ENCODE peak calls at places on chromosome 17, in ten cellular contexts. D is thoracic aorta, L is glutamatergic neuron, B is heart left ventricle, N is AG09309, E is HL-60, U is lower leg skin, K is foreskin fibroblast, P is lung, H is left ventricle myocardium inferior. O is an unnamed sample.

GRCh38 chr17:40323731-40324650 is 15.0 kb downstream of the RARA start:
- DNase-seq in K (no peak), U (peak; percentile 93), E (no peak), D (peak; percentile 89), L (no peak), P (peak; percentile 68), H (peak; percentile 73), B (peak; percentile 81), N (no peak), O (no peak)

GRCh38 chr17:2911035-2911754 is 115.0 kb downstream of the RAP1GAP2 start:
- DNase-seq in B (no peak), H (peak; percentile 41), U (no peak), E (no peak), N (no peak), P (no peak), K (no peak), D (no peak), L (no peak), O (no peak)

GRCh38 chr17:45319239-45319703 is 2.5 kb upstream of the MAP3K14 start:
- DNase-seq in L (no peak), N (no peak), U (no peak), D (no peak), K (no peak), E (no peak), H (no peak), B (no peak), P (no peak), O (no peak)

GRCh38 chr17:76384987-76385891 is 830 bp downstream of the SPHK1 start:
- DNase-seq in K (peak; percentile 77), N (no peak), B (peak; percentile 74), E (no peak), L (peak; percentile 38), P (no peak), H (peak; percentile 41), U (peak; percentile 93), D (no peak), O (peak; percentile 68)

GRCh38 chr17:9162275-9162985 is 141.1 kb downstream of the NTN1 start:
- DNase-seq in N (no peak), U (no peak), H (no peak), B (no peak), D (peak; percentile 84), K (no peak), P (no peak), L (peak; percentile 43), E (no peak), O (no peak)

GRCh38 chr17:73131993-73132595 is 32.7 kb upstream of the SSTR2 start:
- DNase-seq in E (peak; percentile 66), P (no peak), K (no peak), N (no peak), B (no peak), L (peak; percentile 33), H (no peak), D (no peak), U (no peak), O (no peak)

GRCh38 chr17:64614266-64615011 is 47.7 kb downstream of the SMURF2 start:
- DNase-seq in L (no peak), D (no peak), P (no peak), E (no peak), U (no peak), B (no peak), H (no peak), N (no peak), K (no peak), O (no peak)

GRCh38 chr17:73404246-73404645 is 92.4 kb upstream of the CDC42EP4 start:
- DNase-seq in E (no peak), L (no peak), B (no peak), H (no peak), D (no peak), K (no peak), P (no peak), U (no peak), N (no peak), O (no peak)

GRCh38 chr17:35795007-35795870 is at the start of gene MMP28:
- DNase-seq in U (peak; percentile 88), D (no peak), N (no peak), B (peak; percentile 69), E (no peak), K (no peak), H (peak; percentile 49), P (peak; percentile 64), L (peak; percentile 66), O (no peak)

GRCh38 chr17:11823862-11824261 is 173.4 kb downstream of the ZNF18 start:
- DNase-seq in B (no peak), K (no peak), E (no peak), H (no peak), P (no peak), U (no peak), D (no peak), L (no peak), N (no peak), O (no peak)

GRCh38 chr17:80095038-80095843 is 6.1 kb upstream of the GAA start:
- DNase-seq in N (no peak), U (peak; percentile 76), B (peak; percentile 53), D (no peak), E (no peak), H (no peak), K (no peak), P (no peak), L (no peak), O (no peak)

GRCh38 chr17:6608321-6608720 is 32.2 kb downstream of the KIAA0753 start:
- DNase-seq in U (no peak), K (peak; percentile 30), E (no peak), H (no peak), D (no peak), P (no peak), N (no peak), B (no peak), L (no peak), O (no peak)

GRCh38 chr17:46192484-46193245 is 564 bp downstream of the KANSL1 start:
- DNase-seq in P (peak; percentile 74), B (peak; percentile 75), H (peak; percentile 69), K (peak; percentile 26), U (peak; percentile 92), L (peak; percentile 89), E (peak; percentile 76), D (peak; percentile 14), N (peak; percentile 23), O (no peak)

GRCh38 chr17:36846410-36847292 is 90.6 kb upstream of the LHX1 start:
- DNase-seq in U (no peak), N (no peak), L (no peak), H (no peak), E (no peak), P (no peak), D (no peak), B (no peak), K (no peak), O (no peak)

GRCh38 chr17:5035356-5035755 is at the start of gene SLC52A1:
- DNase-seq in E (no peak), L (no peak), N (no peak), B (no peak), D (no peak), U (no peak), K (no peak), P (no peak), H (no peak), O (no peak)

GRCh38 chr17:48550313-48551205 is 5.7 kb upstream of the HOXB2 start:
- DNase-seq in H (no peak), L (peak; percentile 33), B (no peak), N (no peak), E (no peak), P (no peak), D (no peak), U (no peak), K (no peak), O (no peak)
- TF ChIP-seq CTCF in H (no peak), L (peak; percentile 34), B (no peak), N (peak; percentile 12), E (no peak), P (no peak), D (no peak), U (no peak), K (no peak), O (no peak)

GRCh38 chr17:57373756-57374155 is 117.4 kb downstream of the MSI2 start:
- DNase-seq in N (no peak), P (no peak), D (no peak), L (no peak), B (no peak), K (no peak), H (no peak), U (no peak), E (no peak), O (no peak)

GRCh38 chr17:57375040-57375769 is 118.9 kb downstream of the MSI2 start:
- DNase-seq in U (no peak), K (no peak), B (no peak), L (no peak), P (no peak), E (no peak), H (no peak), D (no peak), N (no peak), O (no peak)

GRCh38 chr17:57373071-57373470 is 116.7 kb downstream of the MSI2 start:
- DNase-seq in B (no peak), N (no peak), D (no peak), H (no peak), U (no peak), L (no peak), K (no peak), E (no peak), P (no peak), O (no peak)

GRCh38 chr17:57377094-57377493 is 120.8 kb downstream of the MSI2 start:
- DNase-seq in P (no peak), U (no peak), N (no peak), D (no peak), K (no peak), E (no peak), B (no peak), L (no peak), H (no peak), O (no peak)

GRCh38 chr17:57375770-57376181 is 119.5 kb downstream of the MSI2 start:
- DNase-seq in U (no peak), B (no peak), H (no peak), L (no peak), D (no peak), N (no peak), K (no peak), E (no peak), P (no peak), O (no peak)
- TF ChIP-seq CTCF in U (no peak), B (no peak), H (no peak), L (no peak), D (no peak), N (no peak), K (no peak), E (no peak), P (no peak), O (no peak)

DNA sequence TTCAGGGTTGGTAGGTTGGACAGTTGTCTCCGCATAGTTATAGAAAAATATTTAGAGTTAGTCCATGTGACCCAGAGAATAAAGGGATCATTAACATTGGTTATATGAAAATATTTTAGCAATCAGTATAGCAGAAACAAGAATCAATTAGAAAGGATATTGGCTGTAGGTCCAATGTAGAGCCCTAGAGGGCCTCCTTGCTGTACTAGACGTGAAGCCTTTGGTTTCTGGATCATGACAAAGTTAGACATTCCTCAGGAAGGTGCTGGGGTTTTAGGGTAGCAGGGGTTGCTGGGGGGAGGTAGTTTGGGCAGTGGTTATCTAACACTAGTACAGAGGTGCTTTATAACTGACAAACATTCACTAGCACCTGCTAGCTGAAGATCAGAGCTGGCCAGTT is 31.6 kb upstream of the ANKFN1 start:
- DNase-seq in K (no peak), U (no peak), E (peak; percentile 5), D (no peak), H (no peak), N (no peak), P (no peak), L (no peak), B (no peak), O (no peak)
- TF ChIP-seq CTCF in K (peak; percentile 12), U (no peak), E (peak; percentile 0), D (no peak), H (no peak), N (peak; percentile 27), P (no peak), L (no peak), B (no peak), O (no peak)

GRCh38 chr17:43170140-43170765 is 761 bp upstream of the NBR1 start:
- DNase-seq in K (peak; percentile 93), B (peak; percentile 88), N (peak; percentile 83), E (peak; percentile 97), L (peak; percentile 75), H (peak; percentile 86), P (peak; percentile 91), U (peak; percentile 98), D (peak; percentile 87), O (peak; percentile 61)
- TF ChIP-seq CTCF in K (no peak), B (no peak), N (no peak), E (no peak), L (no peak), H (no peak), P (no peak), U (no peak), D (no peak), O (no peak)

O was measured in omental fat pad.